ENCODE peak calls at places on chromosome 9, in six cellular contexts. B is left lung, V is fibroblast of pulmonary artery, O is brain microvascular endothelial cell, J is psoas muscle, X is transverse colon. K is an unnamed sample.

GRCh38 chr9:8179381-8180053 is 379.9 kb upstream of the DMAC1 start:
- DNase-seq in B (no peak), V (no peak), O (no peak), J (no peak), X (no peak), K (peak)

GRCh38 chr9:1328341-1328740 is 278.2 kb downstream of the DMRT2 start:
- DNase-seq in B (no peak), V (no peak), O (no peak), J (no peak), X (no peak), K (no peak)

GRCh38 chr9:69141851-69142250 is 32.2 kb upstream of the TJP2 start:
- DNase-seq in B (no peak), V (no peak), O (no peak), J (no peak), X (no peak), K (no peak)

GRCh38 chr9:31071606-31072286 is 1312.7 kb upstream of the ACO1 start:
- DNase-seq in B (no peak), V (no peak), O (no peak), J (peak), X (no peak), K (no peak)

GRCh38 chr9:14418262-14419200 is 104.6 kb upstream of the NFIB start:
- DNase-seq in B (no peak), V (peak), O (no peak), J (no peak), X (no peak), K (no peak)

GRCh38 chr9:4174781-4175180 is 125.1 kb downstream of the GLIS3 start:
- DNase-seq in B (no peak), V (no peak), O (no peak), J (no peak), X (no peak), K (no peak)

GRCh38 chr9:304106-304505 is 89.4 kb downstream of the DOCK8 start:
- DNase-seq in B (no peak), V (no peak), O (no peak), J (no peak), X (no peak), K (no peak)

GRCh38 chr9:79583957-79584654 is 12.3 kb downstream of the TLE4 start:
- DNase-seq in B (peak), V (no peak), O (no peak), J (peak), X (peak), K (no peak)

GRCh38 chr9:136107155-136107952 is 11.3 kb downstream of the TMEM250 start:
- DNase-seq in B (no peak), V (no peak), O (no peak), J (peak), X (peak), K (peak)

GRCh38 chr9:133075925-133076324 is 14.1 kb downstream of the CEL start:
- DNase-seq in B (no peak), V (peak), O (peak), J (no peak), X (no peak), K (no peak)

GRCh38 chr9:20570086-20570485 is 52.2 kb downstream of the MLLT3 start:
- DNase-seq in B (no peak), V (no peak), O (no peak), J (no peak), X (no peak), K (no peak)

GRCh38 chr9:127067603-127068220 is 54.7 kb downstream of the ANGPTL2 start:
- DNase-seq in B (no peak), V (no peak), O (no peak), J (no peak), X (no peak), K (no peak)

GRCh38 chr9:127980056-127980705 is 608 bp downstream of the EEIG1 start:
- DNase-seq in B (no peak), V (no peak), O (no peak), J (peak), X (peak), K (peak)

GRCh38 chr9:21974542-21975409 is 19.4 kb downstream of the CDKN2A start:
- DNase-seq in B (no peak), V (peak), O (peak), J (peak), X (no peak), K (peak)

GRCh38 chr9:78004478-78005229 is 27.0 kb downstream of the GNAQ start:
- DNase-seq in B (no peak), V (peak), O (no peak), J (no peak), X (no peak), K (no peak)

GRCh38 chr9:76895186-76895585 is 10.7 kb downstream of the PRUNE2 start:
- DNase-seq in B (no peak), V (no peak), O (no peak), J (no peak), X (no peak), K (no peak)

DNA sequence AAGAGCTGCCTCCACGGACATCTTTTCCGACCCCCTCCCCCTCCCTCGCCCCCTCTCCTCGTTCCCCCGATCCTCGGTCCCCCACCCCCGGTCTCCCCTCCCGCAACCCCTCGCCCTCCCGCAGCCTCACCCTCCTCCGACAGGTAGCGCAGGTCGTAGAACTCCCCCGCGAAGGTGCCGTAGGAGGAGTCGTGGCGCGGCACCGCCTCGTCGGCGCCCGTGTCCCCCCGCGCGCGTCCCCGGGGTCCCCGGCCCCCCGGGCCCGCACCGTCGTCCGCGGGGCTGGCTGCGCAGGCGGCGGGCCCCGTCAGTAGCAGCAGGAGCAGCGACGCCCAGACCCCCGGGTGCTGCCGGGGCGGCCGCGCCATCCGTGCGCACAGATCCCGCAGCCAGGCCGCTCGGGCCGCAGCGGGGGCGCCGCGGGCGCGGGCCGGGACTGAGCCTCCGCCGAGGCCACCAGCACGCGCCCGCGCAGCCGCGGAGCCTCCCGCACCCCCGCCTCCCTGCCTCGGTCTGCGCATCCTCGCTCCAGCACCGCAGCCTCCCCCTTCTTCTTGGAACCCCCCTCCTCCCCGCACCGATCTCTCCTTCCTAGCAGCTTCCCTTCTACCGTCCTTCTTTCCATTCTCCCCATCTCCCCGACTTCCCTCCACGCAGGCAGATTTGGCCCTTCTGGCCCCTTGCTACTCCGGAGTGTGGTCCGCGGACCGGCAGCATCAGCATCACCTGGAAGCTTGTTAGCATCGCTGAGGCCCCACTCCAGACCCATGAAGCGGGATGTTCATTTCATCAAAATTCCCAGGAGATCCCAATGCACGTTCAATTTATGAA is at the start of gene FRRS1L:
- DNase-seq in B (no peak), V (no peak), O (no peak), J (no peak), X (no peak), K (no peak)
- H3K4me3 ChIP-seq in B (no peak), V (peak), O (peak), J (no peak), X (peak), K (no peak)

DNA sequence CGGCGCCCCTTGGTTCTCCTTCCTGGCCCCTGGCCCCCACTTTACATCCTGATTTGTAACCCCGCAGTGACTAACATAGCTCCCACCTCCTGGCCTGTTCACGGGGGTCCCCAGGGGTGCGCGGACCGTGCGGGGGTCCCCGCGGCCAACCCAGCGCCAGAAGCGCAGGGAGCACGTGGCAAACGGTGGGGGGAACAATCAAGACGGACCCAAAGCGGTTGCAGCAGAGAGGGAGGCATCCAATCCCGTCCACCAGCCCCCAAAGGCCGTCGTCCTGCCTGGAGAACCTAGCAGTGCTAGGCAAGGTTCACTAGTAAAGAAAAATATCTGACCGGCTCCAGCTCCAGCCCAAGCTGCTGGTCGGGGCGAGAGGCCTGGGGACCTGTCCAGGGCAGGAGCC is 201.5 kb downstream of the AUH start:
- DNase-seq in B (no peak), V (no peak), O (no peak), J (no peak), X (no peak), K (no peak)
- H3K4me3 ChIP-seq in B (no peak), V (no peak), O (no peak), J (peak), X (peak), K (no peak)

GRCh38 chr9:134375430-134376385 is 49.5 kb downstream of the RXRA start:
- DNase-seq in B (no peak), V (peak), O (peak), J (peak), X (no peak), K (peak)
- H3K4me3 ChIP-seq in B (no peak), V (no peak), O (no peak), J (peak), X (no peak), K (no peak)

GRCh38 chr9:33013962-33014664 is 11.0 kb upstream of the DNAJA1 start:
- DNase-seq in B (no peak), V (no peak), O (no peak), J (no peak), X (no peak), K (no peak)
- H3K4me3 ChIP-seq in B (no peak), V (no peak), O (no peak), J (no peak), X (no peak), K (no peak)

K was measured in BE2C.